ENCODE peak calls at places on chromosome 17, in eight cellular contexts. G is uterus, X is lower lobe of right lung, U is right atrium auricular region, R is A549, C is hepatocyte, T is right cardiac atrium, L is mucosa of descending colon. K is an unnamed sample.

GRCh38 chr17:79372470-79373238 is 238.2 kb downstream of the RBFOX3 start:
- DNase-seq in G (no peak), X (no peak), U (no peak), R (no peak), C (peak; percentile 63), T (no peak), L (peak; percentile 78), K (no peak)

GRCh38 chr17:61400058-61400785 is 579 bp downstream of the TBX2 start:
- DNase-seq in G (no peak), X (peak; percentile 53), U (no peak), R (peak; percentile 74), C (peak; percentile 42), T (no peak), L (peak; percentile 40), K (peak; percentile 48)

GRCh38 chr17:82054351-82055022 is 2.8 kb downstream of the GPS1 start:
- DNase-seq in G (no peak), X (no peak), U (no peak), R (no peak), C (no peak), T (no peak), L (peak; percentile 49), K (no peak)

GRCh38 chr17:46264456-46265198 is 30.3 kb upstream of the LRRC37A start:
- DNase-seq in G (no peak), X (no peak), U (no peak), R (peak; percentile 56), C (peak; percentile 72), T (no peak), L (peak; percentile 18), K (no peak)

GRCh38 chr17:35082073-35082657 is 18.7 kb upstream of the RFFL start:
- DNase-seq in G (no peak), X (no peak), U (no peak), R (no peak), C (no peak), T (no peak), L (no peak), K (peak; percentile 34)

GRCh38 chr17:43766413-43767052 is 7.9 kb upstream of the SOST start:
- DNase-seq in G (peak; percentile 50), X (peak; percentile 77), U (peak; percentile 78), R (peak; percentile 88), C (peak; percentile 58), T (peak; percentile 68), L (no peak), K (peak; percentile 69)

GRCh38 chr17:42288985-42289862 is 926 bp downstream of the STAT5A start:
- DNase-seq in G (peak; percentile 38), X (peak; percentile 68), U (no peak), R (no peak), C (no peak), T (no peak), L (peak; percentile 85), K (no peak)

GRCh38 chr17:50681260-50682200 is 26.2 kb downstream of the ANKRD40 start:
- DNase-seq in G (peak; percentile 57), X (no peak), U (peak; percentile 74), R (peak; percentile 86), C (peak; percentile 82), T (no peak), L (no peak), K (peak; percentile 77)

GRCh38 chr17:39195568-39196160 is 1.8 kb downstream of the CACNB1 start:
- DNase-seq in G (no peak), X (peak; percentile 65), U (no peak), R (no peak), C (no peak), T (no peak), L (no peak), K (no peak)

GRCh38 chr17:73588291-73589095 is 55.8 kb downstream of the SDK2 start:
- DNase-seq in G (no peak), X (no peak), U (no peak), R (no peak), C (no peak), T (no peak), L (no peak), K (no peak)

GRCh38 chr17:3857261-3858105 is 11.4 kb upstream of the NCBP3 start:
- DNase-seq in G (no peak), X (no peak), U (no peak), R (no peak), C (no peak), T (no peak), L (peak; percentile 21), K (no peak)

GRCh38 chr17:40696651-40697072 is 6.9 kb downstream of the KRT24 start:
- DNase-seq in G (no peak), X (no peak), U (no peak), R (no peak), C (no peak), T (no peak), L (no peak), K (no peak)

GRCh38 chr17:36085710-36086268 is 4.2 kb downstream of the CCL3 start:
- DNase-seq in G (no peak), X (no peak), U (no peak), R (no peak), C (no peak), T (no peak), L (no peak), K (no peak)
- H3K4me1 ChIP-seq in G (no peaks in the 10 kb centered on the region), X (peaks cover 5% of the 10 kb centered on the region), U (no peaks in the 10 kb centered on the region), R (no peaks in the 10 kb centered on the region), C (no peaks in the 10 kb centered on the region), T (no peaks in the 10 kb centered on the region), L (no peaks in the 10 kb centered on the region), K (no peaks in the 10 kb centered on the region)

DNA sequence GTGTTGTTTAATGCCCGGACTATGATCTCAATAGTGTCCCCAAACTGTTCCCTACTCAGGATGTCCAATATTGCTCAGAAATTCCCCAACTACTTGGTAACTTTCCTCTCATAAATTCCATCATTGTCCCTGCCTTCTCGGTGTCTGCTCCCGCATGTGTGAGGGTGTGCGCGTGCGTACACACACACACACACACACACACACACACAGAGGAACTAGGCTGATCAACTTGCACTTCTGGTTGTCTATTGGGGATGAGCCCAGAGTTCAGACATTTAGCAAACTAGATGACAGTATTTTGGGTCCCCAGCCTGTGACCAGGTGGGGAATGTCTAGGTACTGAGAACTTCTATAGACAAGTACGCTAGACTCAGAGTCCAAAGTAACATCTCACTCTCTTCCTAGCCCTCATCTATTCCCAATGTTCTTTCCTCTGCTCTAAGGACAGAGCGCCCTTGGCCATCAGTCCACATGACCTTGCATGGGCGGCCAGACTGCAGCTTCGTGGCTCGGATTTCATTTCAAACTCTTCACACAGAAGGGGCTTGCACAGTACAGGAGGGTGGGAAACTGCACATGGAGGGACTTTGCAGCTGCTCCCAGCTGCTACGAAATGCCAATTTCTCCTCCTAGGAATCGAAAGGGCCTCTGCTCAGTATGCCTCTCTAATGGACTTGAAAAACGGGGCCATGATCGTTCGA is 5.3 kb downstream of the HS3ST3A1 start:
- DNase-seq in G (no peak), X (no peak), U (no peak), R (no peak), C (no peak), T (no peak), L (no peak), K (no peak)
- H3K4me3 ChIP-seq in G (no peak overlapping the region), X (no peak overlapping the region), U (no peak overlapping the region), R (no peak overlapping the region), C (no peak overlapping the region), T (no peak overlapping the region), L (no peak overlapping the region), K (no peak overlapping the region)

GRCh38 chr17:63540581-63540980 is 9.7 kb upstream of the DCAF7 start:
- DNase-seq in G (no peak), X (no peak), U (no peak), R (no peak), C (no peak), T (no peak), L (no peak), K (no peak)

GRCh38 chr17:63537001-63537400 is 13.3 kb upstream of the DCAF7 start:
- DNase-seq in G (no peak), X (peak; percentile 3), U (no peak), R (no peak), C (no peak), T (no peak), L (no peak), K (no peak)

GRCh38 chr17:63537991-63538692 is 12.1 kb upstream of the DCAF7 start:
- DNase-seq in G (no peak), X (peak; percentile 41), U (no peak), R (no peak), C (no peak), T (no peak), L (no peak), K (peak; percentile 64)

GRCh38 chr17:63542218-63542545 is 8.1 kb upstream of the DCAF7 start:
- DNase-seq in G (no peak), X (no peak), U (no peak), R (no peak), C (no peak), T (no peak), L (no peak), K (no peak)

DNA sequence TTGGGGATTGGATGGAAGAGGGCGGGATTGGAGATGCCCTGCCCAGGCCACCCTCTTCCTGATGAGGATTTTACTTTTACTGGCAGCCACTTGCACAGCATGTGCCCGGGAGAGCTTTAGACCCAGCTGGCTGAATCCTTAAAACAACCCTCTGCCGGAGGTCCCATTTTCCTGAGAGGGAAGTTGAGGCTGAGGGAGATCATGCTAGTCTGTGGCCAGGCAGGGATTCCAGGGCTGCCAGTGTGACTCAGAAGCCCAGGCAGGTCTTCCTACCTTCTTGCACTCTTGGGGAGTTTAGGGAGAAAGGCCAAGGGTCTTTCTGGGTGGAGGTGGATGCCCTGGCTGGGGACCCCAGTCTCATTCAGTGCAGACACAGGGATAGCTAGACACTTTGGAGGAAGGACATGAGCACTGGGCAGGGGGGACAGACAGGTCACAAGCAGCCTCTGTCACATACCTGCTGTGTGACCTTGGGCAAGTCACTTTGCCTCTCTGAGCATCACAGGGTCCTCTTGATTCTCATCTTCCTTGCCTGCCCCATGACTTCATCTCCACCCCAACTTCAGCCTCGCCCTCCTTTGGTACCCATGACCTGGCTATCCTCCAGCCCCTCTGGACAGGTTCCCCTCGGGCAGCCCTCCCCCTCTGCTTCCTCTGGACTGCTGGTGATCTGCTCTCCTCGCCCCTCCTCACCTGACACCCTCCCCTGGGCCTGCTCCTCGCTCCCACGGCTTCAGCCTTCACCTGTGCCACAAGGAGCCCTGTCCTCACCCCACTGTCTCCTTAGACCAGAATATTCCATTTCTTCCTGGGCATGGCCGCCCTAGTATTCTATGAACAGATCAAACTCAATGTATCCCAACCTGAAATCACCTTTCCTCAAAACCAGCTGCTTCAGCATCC is 11.3 kb upstream of the DCAF7 start:
- DNase-seq in G (no peak), X (no peak), U (no peak), R (no peak), C (no peak), T (no peak), L (no peak), K (no peak)
- H3K4me1 ChIP-seq in G (peaks cover 8% of the 10 kb centered on the region), X (peaks cover 8% of the 10 kb centered on the region), U (peaks cover 10% of the 10 kb centered on the region), R (no peaks in the 10 kb centered on the region), C (no peaks in the 10 kb centered on the region), T (no peaks in the 10 kb centered on the region), L (peaks cover 8% of the 10 kb centered on the region), K (peaks cover 7% of the 10 kb centered on the region)

DNA sequence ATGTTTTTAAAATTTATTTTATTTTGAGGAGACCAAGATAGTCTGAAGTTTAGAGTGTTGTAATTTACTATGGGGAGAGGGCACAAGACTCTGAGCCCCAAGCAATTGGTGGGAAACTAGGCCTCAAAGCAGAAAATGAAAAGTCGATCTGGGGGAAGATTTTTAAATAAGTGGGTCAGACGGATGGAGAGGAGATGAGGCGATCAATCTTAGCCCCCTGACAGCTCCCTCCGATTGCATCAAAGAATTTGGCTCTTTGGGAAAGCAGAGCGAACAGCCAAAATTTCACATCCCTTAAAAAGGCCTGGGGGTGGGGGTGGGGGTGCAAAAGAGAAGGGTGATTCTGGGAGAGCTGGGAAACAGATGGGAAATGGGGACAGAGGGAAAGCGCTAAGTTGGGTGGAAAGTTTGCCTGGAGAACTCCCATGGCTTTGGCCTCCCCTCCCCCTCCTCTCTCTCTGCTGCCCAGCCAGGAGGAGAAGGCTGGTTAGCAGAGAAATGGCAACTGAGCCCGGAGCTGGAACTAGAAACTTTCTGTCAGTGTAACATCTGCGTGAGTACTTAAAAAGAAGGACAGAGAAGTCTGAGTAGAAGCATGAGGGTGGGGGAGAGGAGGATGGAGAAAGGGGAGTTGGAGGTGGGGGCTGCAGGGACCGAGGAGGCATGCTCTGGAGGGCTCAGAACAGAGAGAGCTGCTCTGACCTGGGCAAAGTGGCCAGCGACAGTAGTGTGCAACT is 1.4 kb upstream of the HOXB2 start:
- DNase-seq in G (peak; percentile 62), X (no peak), U (no peak), R (no peak), C (no peak), T (peak; percentile 28), L (no peak), K (no peak)
- H3K4me3 ChIP-seq in G (peak overlapping the region; percentile 15), X (peak overlapping the region; percentile 24), U (no peak overlapping the region), R (no peak overlapping the region), C (no peak overlapping the region), T (peak overlapping the region; percentile 45), L (no peak overlapping the region), K (no peak overlapping the region)

K was measured in BE2C.